ENCODE peak calls at places on chromosomes 5 and 9, in five cellular contexts. One of them, this sample, is unnamed.

GRCh38 chr5:111461261-111461671 is 51.1 kb downstream of the STARD4 start:
- DNase-seq in amniotic stem cell: no peak
- DNase-seq in GM18507: no peak
- DNase-seq in HT-29: peak
- DNase-seq in fibroblast of the conjunctiva: peak
- DNase-seq in this sample: no peak

GRCh38 chr5:76608833-76609232 is 14.4 kb downstream of the F2RL2 start:
- DNase-seq in fibroblast of the conjunctiva: peak
- DNase-seq in HT-29: no peak
- DNase-seq in GM18507: no peak
- DNase-seq in amniotic stem cell: no peak
- DNase-seq in this sample: no peak

GRCh38 chr5:60540855-60541805 is 158.8 kb downstream of the DEPDC1B start:
- DNase-seq in GM18507: peak
- DNase-seq in amniotic stem cell: no peak
- DNase-seq in HT-29: no peak
- DNase-seq in fibroblast of the conjunctiva: peak
- DNase-seq in this sample: peak

GRCh38 chr5:20972419-20972925 is 984.5 kb upstream of the CDH18 start:
- DNase-seq in fibroblast of the conjunctiva: peak
- DNase-seq in HT-29: peak
- DNase-seq in amniotic stem cell: peak
- DNase-seq in GM18507: no peak
- DNase-seq in this sample: no peak

GRCh38 chr5:177540438-177540837 is 13.9 kb downstream of the FAM193B start:
- DNase-seq in fibroblast of the conjunctiva: no peak
- DNase-seq in HT-29: no peak
- DNase-seq in GM18507: no peak
- DNase-seq in amniotic stem cell: no peak
- DNase-seq in this sample: no peak

GRCh38 chr5:54703091-54703490 is 185.5 kb downstream of the SNX18 start:
- DNase-seq in amniotic stem cell: peak
- DNase-seq in HT-29: peak
- DNase-seq in fibroblast of the conjunctiva: peak
- DNase-seq in GM18507: no peak
- DNase-seq in this sample: peak

GRCh38 chr9:35687306-35687705 is 2.4 kb downstream of the TPM2 start:
- DNase-seq in GM18507: no peak
- DNase-seq in fibroblast of the conjunctiva: no peak
- DNase-seq in amniotic stem cell: no peak
- DNase-seq in HT-29: no peak
- DNase-seq in this sample: no peak

GRCh38 chr5:23727271-23727670 is 219.9 kb downstream of the PRDM9 start:
- DNase-seq in fibroblast of the conjunctiva: no peak
- DNase-seq in amniotic stem cell: no peak
- DNase-seq in GM18507: no peak
- DNase-seq in HT-29: no peak
- DNase-seq in this sample: no peak

GRCh38 chr5:74326571-74327338 is 313.8 kb downstream of the ENC1 start:
- DNase-seq in GM18507: peak
- DNase-seq in fibroblast of the conjunctiva: peak
- DNase-seq in amniotic stem cell: peak
- DNase-seq in HT-29: peak
- DNase-seq in this sample: peak

GRCh38 chr9:38057416-38058195 is 11.4 kb downstream of the SHB start:
- DNase-seq in HT-29: no peak
- DNase-seq in GM18507: no peak
- DNase-seq in fibroblast of the conjunctiva: no peak
- DNase-seq in amniotic stem cell: no peak
- DNase-seq in this sample: no peak

GRCh38 chr9:38016375-38017120 is 52.5 kb downstream of the SHB start:
- DNase-seq in fibroblast of the conjunctiva: no peak
- DNase-seq in GM18507: no peak
- DNase-seq in amniotic stem cell: no peak
- DNase-seq in HT-29: no peak
- DNase-seq in this sample: no peak

GRCh38 chr9:134681061-134681661 is 39.6 kb downstream of the COL5A1 start:
- DNase-seq in fibroblast of the conjunctiva: no peak
- DNase-seq in GM18507: no peak
- DNase-seq in HT-29: no peak
- DNase-seq in amniotic stem cell: no peak
- DNase-seq in this sample: peak

GRCh38 chr5:158120760-158121159 is 261.8 kb upstream of the CLINT1 start:
- DNase-seq in fibroblast of the conjunctiva: no peak
- DNase-seq in amniotic stem cell: no peak
- DNase-seq in GM18507: no peak
- DNase-seq in HT-29: no peak
- DNase-seq in this sample: no peak

GRCh38 chr5:171806976-171807823 is 21.6 kb downstream of the SMIM23 start:
- DNase-seq in amniotic stem cell: no peak
- DNase-seq in GM18507: no peak
- DNase-seq in HT-29: peak
- DNase-seq in fibroblast of the conjunctiva: no peak
- DNase-seq in this sample: no peak

GRCh38 chr9:86720893-86721698 is 226.2 kb downstream of the GAS1 start:
- DNase-seq in amniotic stem cell: no peak
- DNase-seq in HT-29: peak
- DNase-seq in fibroblast of the conjunctiva: no peak
- DNase-seq in GM18507: no peak
- DNase-seq in this sample: no peak

GRCh38 chr5:6003040-6003825 is 375.1 kb downstream of the MED10 start:
- DNase-seq in amniotic stem cell: no peak
- DNase-seq in HT-29: no peak
- DNase-seq in fibroblast of the conjunctiva: no peak
- DNase-seq in GM18507: no peak
- DNase-seq in this sample: no peak

GRCh38 chr9:72038890-72039410 is 21.5 kb downstream of the C9orf57 start:
- DNase-seq in fibroblast of the conjunctiva: peak
- DNase-seq in GM18507: peak
- DNase-seq in HT-29: peak
- DNase-seq in amniotic stem cell: no peak
- DNase-seq in this sample: peak

GRCh38 chr5:175444060-175444904 is at the start of gene DRD1:
- DNase-seq in amniotic stem cell: no peak
- DNase-seq in fibroblast of the conjunctiva: no peak
- DNase-seq in HT-29: no peak
- DNase-seq in GM18507: peak
- DNase-seq in this sample: no peak

GRCh38 chr9:137236238-137236935 is 4.7 kb upstream of the TUBB4B start:
- DNase-seq in HT-29: peak
- DNase-seq in amniotic stem cell: peak
- DNase-seq in GM18507: peak
- DNase-seq in fibroblast of the conjunctiva: peak
- DNase-seq in this sample: peak

GRCh38 chr5:35247645-35248034 is 17.4 kb upstream of the PRLR start:
- DNase-seq in HT-29: no peak
- DNase-seq in fibroblast of the conjunctiva: peak
- DNase-seq in amniotic stem cell: no peak
- DNase-seq in GM18507: no peak
- DNase-seq in this sample: no peak

GRCh38 chr5:142753114-142753764 is 16.9 kb upstream of the ARHGAP26 start:
- DNase-seq in fibroblast of the conjunctiva: no peak
- DNase-seq in GM18507: no peak
- DNase-seq in amniotic stem cell: no peak
- DNase-seq in HT-29: no peak
- DNase-seq in this sample: no peak

GRCh38 chr9:88991066-88992030 is at the start of gene S1PR3:
- DNase-seq in amniotic stem cell: no peak
- DNase-seq in HT-29: no peak
- DNase-seq in fibroblast of the conjunctiva: no peak
- DNase-seq in GM18507: no peak
- DNase-seq in this sample: no peak

GRCh38 chr5:78574731-78575161 is 73.8 kb downstream of the LHFPL2 start:
- DNase-seq in GM18507: no peak
- DNase-seq in amniotic stem cell: no peak
- DNase-seq in HT-29: peak
- DNase-seq in fibroblast of the conjunctiva: no peak
- DNase-seq in this sample: no peak

This sample was measured in smooth muscle cell of the brain vasculature.